ENCODE peak calls at places on chromosomes 7 and 10, in five cellular contexts. T, X, S, N and G are unnamed samples.

GRCh38 chr10:78664929-78665525 is 403.7 kb upstream of the ZMIZ1 start:
- DNase-seq in X (no peak), T (no peak), S (peak; percentile 17), N (no peak), G (peak; percentile 64)

GRCh38 chr10:34802692-34803091 is 12.4 kb downstream of the PARD3 start:
- DNase-seq in N (no peak), S (no peak), T (no peak), X (no peak), G (no peak)

GRCh38 chr10:108957681-108958080 is 965.6 kb downstream of the XPNPEP1 start:
- DNase-seq in S (no peak), N (no peak), T (no peak), X (no peak), G (no peak)

GRCh38 chr7:129110575-129111376 is 33.7 kb upstream of the TSPAN33 start:
- DNase-seq in X (no peak), N (no peak), S (no peak), T (no peak), G (peak; percentile 18)

GRCh38 chr7:78794101-78794500 is 659.4 kb downstream of the MAGI2 start:
- DNase-seq in S (no peak), N (no peak), X (no peak), T (no peak), G (no peak)

GRCh38 chr10:79322616-79323566 is 24.4 kb upstream of the PPIF start:
- DNase-seq in S (peak; percentile 40), T (peak; percentile 76), X (peak; percentile 87), N (peak; percentile 22), G (peak; percentile 88)

GRCh38 chr7:23909426-23909825 is 199.4 kb downstream of the STK31 start:
- DNase-seq in T (no peak), N (no peak), X (no peak), S (no peak), G (no peak)

GRCh38 chr7:34902181-34902580 is 135.1 kb downstream of the DPY19L1 start:
- DNase-seq in T (no peak), S (no peak), X (no peak), N (no peak), G (no peak)

GRCh38 chr7:98808751-98809460 is 60.9 kb downstream of the TMEM130 start:
- DNase-seq in S (no peak), N (no peak), T (no peak), X (no peak), G (no peak)

GRCh38 chr7:50534690-50535290 is 30.4 kb downstream of the DDC start:
- DNase-seq in S (peak; percentile 97), T (peak; percentile 95), X (no peak), N (no peak), G (peak; percentile 88)

GRCh38 chr10:14579405-14579804 is 195.3 kb downstream of the FAM107B start:
- DNase-seq in T (no peak), X (no peak), S (no peak), N (no peak), G (no peak)

GRCh38 chr10:131231323-131231964 is 80.1 kb downstream of the TCERG1L start:
- DNase-seq in S (no peak), X (no peak), T (no peak), N (no peak), G (no peak)

GRCh38 chr7:56007891-56008290 is 43.4 kb downstream of the PSPH start:
- DNase-seq in X (no peak), N (no peak), S (no peak), T (no peak), G (no peak)

GRCh38 chr7:151511946-151512345 is 7.7 kb downstream of the RHEB start:
- DNase-seq in X (no peak), T (no peak), N (no peak), S (no peak), G (no peak)

GRCh38 chr7:2980406-2981102 is 63.1 kb downstream of the CARD11 start:
- DNase-seq in T (no peak), S (no peak), N (peak; percentile 70), X (no peak), G (no peak)

GRCh38 chr10:110597476-110597875 is 30.0 kb downstream of the SMC3 start:
- DNase-seq in N (no peak), S (no peak), T (no peak), X (no peak), G (no peak)

GRCh38 chr7:28630350-28630749 is 218.0 kb downstream of the CREB5 start:
- DNase-seq in S (no peak), N (no peak), X (no peak), T (peak; percentile 49), G (no peak)

GRCh38 chr10:110865184-110865803 is 6.4 kb upstream of the PDCD4 start:
- DNase-seq in T (no peak), N (no peak), S (peak; percentile 50), X (no peak), G (peak; percentile 76)